ENCODE peak calls at places on chromosomes 4 and X, in ten cellular contexts. F is adipocyte, O is HCT116, U is Peyer's patch, V is lower lobe of right lung, Z is cardiac muscle cell, D is body of pancreas, S is mucosa of descending colon, K is right atrium auricular region, P is SK-N-SH. I is an unnamed sample. For H3K9me3, H3K36me3 and H3K4me1, the result is how much of the 10 kb centered on the place peaks cover.

GRCh38 chrX:54452920-54453319 is 12.7 kb downstream of the TSR2 start:
- DNase-seq in U (no peak), Z (peak), F (peak), D (no peak), P (peak), S (no peak), V (no peak), K (no peak), O (no peak), I (peak)

GRCh38 chr4:65450899-65451298 is 219.4 kb downstream of the EPHA5 start:
- DNase-seq in P (no peak), S (no peak), F (no peak), D (no peak), K (no peak), V (no peak), O (no peak), Z (no peak), U (no peak), I (no peak)

GRCh38 chr4:110982486-110982885 is 359.6 kb upstream of the PITX2 start:
- DNase-seq in O (no peak), S (no peak), Z (no peak), P (no peak), V (no peak), U (no peak), D (no peak), F (peak), K (no peak), I (no peak)

GRCh38 chr4:15756361-15756861 is 21.7 kb upstream of the CD38 start:
- DNase-seq in V (no peak), O (peak), S (peak), K (no peak), P (no peak), F (no peak), Z (no peak), U (peak), D (peak), I (no peak)

GRCh38 chr4:190016369-190017289 is 10.4 kb downstream of the FRG2 start:
- DNase-seq in Z (no peak), S (no peak), K (no peak), U (no peak), P (peak), F (no peak), V (no peak), D (no peak), O (no peak), I (no peak)

GRCh38 chrX:46759645-46759974 is 692 bp upstream of the SLC9A7 start:
- DNase-seq in S (no peak), F (no peak), P (peak), K (no peak), Z (no peak), V (no peak), D (no peak), U (no peak), O (no peak), I (no peak)

GRCh38 chrX:119075271-119075670 is 2.5 kb downstream of the CT47C1 start:
- DNase-seq in P (no peak), U (no peak), V (no peak), F (no peak), K (no peak), S (no peak), D (no peak), Z (no peak), O (no peak), I (no peak)

GRCh38 chr4:53676402-53676871 is 85.2 kb upstream of the LNX1 start:
- DNase-seq in O (no peak), Z (no peak), V (no peak), U (no peak), F (peak), P (no peak), S (no peak), D (peak), K (no peak), I (no peak)

GRCh38 chrX:71622347-71623104 is 4.2 kb upstream of the CXCR3 start:
- DNase-seq in S (peak), O (peak), F (peak), K (peak), Z (peak), D (peak), P (peak), U (peak), V (peak), I (peak)

GRCh38 chrX:40172980-40173661 is 75.4 kb upstream of the BCOR start:
- DNase-seq in K (no peak), Z (no peak), P (no peak), V (no peak), D (no peak), F (no peak), U (no peak), O (no peak), S (peak), I (no peak)

GRCh38 chr4:36722986-36723385 is 441.6 kb downstream of the DTHD1 start:
- DNase-seq in Z (no peak), D (no peak), O (no peak), K (no peak), F (no peak), V (no peak), U (no peak), S (peak), P (no peak), I (no peak)

GRCh38 chr4:113958766-113959540 is 20.5 kb downstream of the ARSJ start:
- DNase-seq in D (no peak), V (no peak), S (no peak), P (no peak), K (no peak), F (peak), O (peak), Z (no peak), U (no peak), I (peak)

GRCh38 chr4:6489962-6490361 is 17.5 kb upstream of the PPP2R2C start:
- DNase-seq in P (no peak), V (no peak), Z (no peak), F (no peak), D (no peak), O (no peak), K (no peak), U (no peak), S (no peak), I (no peak)

GRCh38 chr4:41154814-41155177 is 59.5 kb downstream of the APBB2 start:
- DNase-seq in V (no peak), U (no peak), F (no peak), P (no peak), O (no peak), Z (no peak), D (no peak), S (no peak), K (no peak), I (no peak)

GRCh38 chr4:41156574-41156973 is 57.8 kb downstream of the APBB2 start:
- DNase-seq in U (no peak), D (no peak), Z (no peak), O (peak), K (no peak), V (no peak), S (no peak), P (no peak), F (no peak), I (no peak)

GRCh38 chr4:41155194-41155830 is 59.0 kb downstream of the APBB2 start:
- DNase-seq in S (no peak), P (no peak), F (peak), Z (no peak), U (no peak), D (no peak), V (no peak), K (no peak), O (no peak), I (peak)

GRCh38 chr4:41157009-41157408 is 57.3 kb downstream of the APBB2 start:
- DNase-seq in K (no peak), U (no peak), P (no peak), S (no peak), Z (no peak), F (no peak), O (no peak), D (peak), V (no peak), I (no peak)

GRCh38 chr4:41154001-41154813 is 60.1 kb downstream of the APBB2 start:
- DNase-seq in Z (no peak), P (no peak), S (no peak), O (no peak), V (no peak), K (no peak), F (no peak), D (no peak), U (no peak), I (no peak)
- H3K9me3 ChIP-seq in Z (under half), P (under half), S (under half), O (under half), V (under half), K (under half), F (under half), D (under half), U (under half), I (under half)

GRCh38 chr4:127917151-127917550 is 36.5 kb downstream of the PLK4 start:
- DNase-seq in S (no peak), U (no peak), K (no peak), V (no peak), P (no peak), F (no peak), Z (peak), D (no peak), O (no peak), I (no peak)
- H3K36me3 ChIP-seq in S (under half), U (under half), K (under half), V (half or more), P (under half), F (under half), Z (under half), D (under half), O (under half), I (under half)

GRCh38 chrX:107675365-107675654 is 47.0 kb downstream of the PRPS1 start:
- DNase-seq in U (no peak), K (no peak), O (no peak), P (no peak), Z (no peak), F (no peak), S (no peak), D (no peak), V (no peak), I (no peak)

GRCh38 chrX:107673401-107673800 is 45.1 kb downstream of the PRPS1 start:
- DNase-seq in D (no peak), K (no peak), O (no peak), U (no peak), Z (no peak), F (no peak), V (no peak), P (no peak), S (no peak), I (no peak)

GRCh38 chrX:107674480-107675364 is 46.4 kb downstream of the PRPS1 start:
- DNase-seq in K (peak), S (peak), V (peak), P (no peak), F (peak), D (peak), Z (no peak), U (peak), O (no peak), I (peak)

GRCh38 chrX:107672955-107673378 is 44.7 kb downstream of the PRPS1 start:
- DNase-seq in V (peak), O (peak), Z (peak), K (peak), F (peak), D (peak), U (peak), S (peak), P (peak), I (peak)

DNA sequence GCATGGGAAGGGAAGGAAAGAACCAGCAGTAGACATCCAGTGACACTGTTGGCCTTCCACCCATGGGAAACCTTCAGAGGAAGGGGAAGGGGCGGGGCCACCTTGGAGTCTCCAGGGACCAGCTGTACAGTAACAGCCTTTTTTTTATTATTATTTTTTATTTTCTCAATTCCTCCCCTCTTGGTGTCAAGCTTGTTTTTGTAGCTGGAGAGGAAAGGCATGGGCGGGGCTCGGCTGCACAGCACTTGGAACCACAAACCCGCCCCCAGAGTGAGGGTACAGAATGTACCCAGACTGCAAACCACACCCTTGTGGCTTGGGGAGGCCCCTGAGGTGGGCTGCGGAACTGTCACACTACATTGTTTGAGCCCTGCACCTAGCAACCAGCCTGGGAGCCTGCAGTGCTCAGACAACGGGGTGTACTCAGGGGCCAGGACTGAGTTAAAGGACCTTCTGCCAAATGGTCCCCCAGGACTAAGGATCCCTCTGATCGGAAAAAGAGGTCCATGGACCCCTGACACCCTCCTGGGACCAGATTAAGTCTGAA is 45.7 kb downstream of the PRPS1 start:
- DNase-seq in D (peak), Z (no peak), O (no peak), U (peak), F (peak), V (peak), S (peak), P (no peak), K (peak), I (peak)
- H3K4me1 ChIP-seq in D (half or more), Z (under half), O (under half), U (under half), F (under half), V (under half), S (under half), P (under half), K (under half), I (under half)

DNA sequence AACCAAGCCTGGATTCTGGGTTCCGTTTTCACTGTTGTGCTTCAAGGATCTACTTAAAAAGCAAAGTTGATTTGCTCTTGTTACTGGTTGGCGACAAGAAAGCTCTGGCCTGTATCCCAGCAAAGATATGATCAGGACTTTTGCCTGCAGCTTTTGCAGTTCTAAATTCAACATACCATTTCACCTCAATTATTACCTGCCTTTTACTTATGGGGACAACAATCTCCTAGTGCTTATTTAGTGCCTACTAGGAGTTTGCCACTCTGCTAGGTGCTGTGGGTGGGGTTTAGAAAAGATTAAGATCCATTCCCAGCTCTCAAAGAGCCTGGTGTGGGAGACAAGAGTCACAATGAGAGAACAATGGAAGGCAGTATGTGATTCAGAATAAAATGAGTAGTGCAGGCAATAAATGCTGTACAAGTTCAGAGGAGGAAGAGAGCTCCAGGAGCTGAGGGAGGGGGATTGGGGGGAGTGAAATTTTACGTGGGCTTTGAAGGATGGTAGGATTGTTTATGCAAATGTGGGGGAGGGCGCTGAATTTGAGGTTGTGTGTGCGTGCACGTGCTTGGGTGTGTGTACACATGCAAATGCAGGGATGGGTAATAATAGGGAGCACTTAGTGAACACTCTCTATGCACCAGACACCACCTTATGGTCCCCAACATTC is 5.0 kb upstream of the TMEM164 start:
- DNase-seq in P (no peak), U (no peak), K (no peak), V (no peak), O (no peak), Z (no peak), S (no peak), F (no peak), D (no peak), I (no peak)
- H3K9me3 ChIP-seq in P (under half), U (under half), K (under half), V (under half), O (under half), Z (under half), S (under half), F (under half), D (under half), I (under half)

GRCh38 chr4:1323635-1324442 is 23.2 kb upstream of the UVSSA start:
- DNase-seq in D (no peak), K (no peak), Z (no peak), F (peak), V (no peak), S (no peak), P (no peak), O (peak), U (no peak), I (no peak)
- H3K36me3 ChIP-seq in D (under half), K (half or more), Z (under half), F (half or more), V (half or more), S (under half), P (under half), O (under half), U (under half), I (under half)

GRCh38 chr4:168248311-168248710 is 70.2 kb downstream of the DDX60 start:
- DNase-seq in O (no peak), S (no peak), K (no peak), U (no peak), F (no peak), P (no peak), V (no peak), Z (no peak), D (no peak), I (no peak)
- H3K4me1 ChIP-seq in O (under half), S (under half), K (under half), U (under half), F (under half), P (under half), V (under half), Z (under half), D (under half), I (under half)

GRCh38 chr4:67909910-67910905 is 26.4 kb upstream of the TMPRSS11D start:
- DNase-seq in V (no peak), O (no peak), F (peak), D (no peak), P (no peak), U (no peak), S (no peak), K (no peak), Z (peak), I (no peak)
- H3K9me3 ChIP-seq in V (under half), O (under half), F (under half), D (under half), P (under half), U (under half), S (under half), K (under half), Z (under half), I (under half)

GRCh38 chrX:47991263-47992092 is 12.3 kb downstream of the ZNF182 start:
- DNase-seq in F (no peak), U (no peak), D (no peak), Z (no peak), K (no peak), P (no peak), O (no peak), V (no peak), S (no peak), I (no peak)
- H3K36me3 ChIP-seq in F (under half), U (under half), D (under half), Z (under half), K (under half), P (under half), O (under half), V (under half), S (under half), I (under half)

DNA sequence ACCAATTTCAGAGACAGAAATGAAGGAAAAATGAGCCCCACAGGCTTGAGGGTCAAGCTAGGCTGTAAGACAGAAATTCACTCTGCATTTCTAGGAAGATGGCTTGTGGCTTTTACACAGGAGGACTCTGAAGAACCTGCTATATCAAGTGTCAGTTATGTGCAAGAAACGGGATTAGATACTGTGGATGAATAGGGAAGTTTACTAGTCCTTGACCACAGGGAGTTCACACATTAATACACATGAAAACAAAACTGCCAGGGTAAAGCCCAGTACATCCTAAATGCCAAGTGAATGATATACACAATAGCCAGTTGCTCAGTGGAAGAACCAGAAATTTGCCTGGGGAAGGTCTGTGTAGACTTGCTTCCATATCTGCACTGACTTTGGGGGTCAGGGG is 53.5 kb downstream of the TMEM131L start:
- DNase-seq in Z (no peak), K (no peak), F (no peak), D (no peak), V (no peak), P (no peak), U (no peak), O (no peak), S (no peak), I (no peak)
- H3K4me1 ChIP-seq in Z (under half), K (half or more), F (under half), D (half or more), V (half or more), P (under half), U (under half), O (under half), S (under half), I (under half)